ENCODE peak calls at places on chromosomes 13 and 19, in five cellular contexts. One of them, this sample, is unnamed. For H3K27me3, the result is how much of the 10 kb centered on the place peaks cover.

GRCh38 chr19:43751466-43752220 is 3.1 kb downstream of the SMG9 start:
- DNase-seq in CD8-positive, alpha-beta T cell: no peak
- DNase-seq in heart right ventricle: no peak
- DNase-seq in K562: no peak
- DNase-seq in stomach: no peak
- DNase-seq in this sample: no peak

GRCh38 chr13:39455534-39456175 is 147.3 kb downstream of the LHFPL6 start:
- DNase-seq in CD8-positive, alpha-beta T cell: no peak
- DNase-seq in K562: no peak
- DNase-seq in heart right ventricle: no peak
- DNase-seq in stomach: no peak
- DNase-seq in this sample: no peak

GRCh38 chr19:18479964-18480723 is 41.7 kb downstream of the ELL start:
- DNase-seq in stomach: peak
- DNase-seq in CD8-positive, alpha-beta T cell: no peak
- DNase-seq in heart right ventricle: no peak
- DNase-seq in K562: no peak
- DNase-seq in this sample: no peak

GRCh38 chr13:62875118-62875640 is 1459.5 kb upstream of the PCDH20 start:
- DNase-seq in CD8-positive, alpha-beta T cell: no peak
- DNase-seq in stomach: no peak
- DNase-seq in K562: no peak
- DNase-seq in heart right ventricle: no peak
- DNase-seq in this sample: no peak

GRCh38 chr19:52307275-52307674 is 10.3 kb downstream of the ZNF480 start:
- DNase-seq in heart right ventricle: no peak
- DNase-seq in CD8-positive, alpha-beta T cell: no peak
- DNase-seq in stomach: no peak
- DNase-seq in K562: no peak
- DNase-seq in this sample: no peak

GRCh38 chr19:7933828-7934725 is 8.1 kb upstream of the CTXN1 start:
- DNase-seq in CD8-positive, alpha-beta T cell: no peak
- DNase-seq in heart right ventricle: no peak
- DNase-seq in K562: no peak
- DNase-seq in stomach: no peak
- DNase-seq in this sample: peak

GRCh38 chr13:21668665-21669599 is 1.9 kb upstream of the FGF9 start:
- DNase-seq in K562: no peak
- DNase-seq in stomach: no peak
- DNase-seq in CD8-positive, alpha-beta T cell: no peak
- DNase-seq in heart right ventricle: no peak
- DNase-seq in this sample: peak

GRCh38 chr19:13102666-13103584 is at the start of gene LYL1:
- DNase-seq in CD8-positive, alpha-beta T cell: no peak
- DNase-seq in heart right ventricle: peak
- DNase-seq in stomach: peak
- DNase-seq in K562: peak
- DNase-seq in this sample: peak

GRCh38 chr13:84605927-84606326 is 723.7 kb upstream of the SLITRK1 start:
- DNase-seq in heart right ventricle: no peak
- DNase-seq in K562: no peak
- DNase-seq in stomach: no peak
- DNase-seq in CD8-positive, alpha-beta T cell: no peak
- DNase-seq in this sample: no peak

GRCh38 chr19:56601375-56601774 is 6.3 kb downstream of the ZNF71 start:
- DNase-seq in K562: no peak
- DNase-seq in heart right ventricle: no peak
- DNase-seq in CD8-positive, alpha-beta T cell: no peak
- DNase-seq in stomach: no peak
- DNase-seq in this sample: no peak

GRCh38 chr19:13604902-13605586 is 98.8 kb upstream of the CACNA1A start:
- DNase-seq in CD8-positive, alpha-beta T cell: no peak
- DNase-seq in K562: no peak
- DNase-seq in stomach: no peak
- DNase-seq in heart right ventricle: no peak
- DNase-seq in this sample: peak

GRCh38 chr13:48653074-48654054 is at the start of gene CYSLTR2:
- DNase-seq in K562: no peak
- DNase-seq in stomach: no peak
- DNase-seq in CD8-positive, alpha-beta T cell: no peak
- DNase-seq in heart right ventricle: no peak
- DNase-seq in this sample: no peak

GRCh38 chr13:106205871-106206270 is 329.6 kb downstream of the EFNB2 start:
- DNase-seq in stomach: no peak
- DNase-seq in heart right ventricle: no peak
- DNase-seq in K562: no peak
- DNase-seq in CD8-positive, alpha-beta T cell: no peak
- DNase-seq in this sample: no peak

GRCh38 chr19:19324059-19324755 is 3.6 kb downstream of the MAU2 start:
- DNase-seq in K562: no peak
- DNase-seq in heart right ventricle: no peak
- DNase-seq in stomach: no peak
- DNase-seq in CD8-positive, alpha-beta T cell: no peak
- DNase-seq in this sample: no peak

GRCh38 chr19:329876-330275 is 14.7 kb downstream of the MIER2 start:
- DNase-seq in CD8-positive, alpha-beta T cell: no peak
- DNase-seq in heart right ventricle: no peak
- DNase-seq in K562: no peak
- DNase-seq in stomach: no peak
- DNase-seq in this sample: peak

GRCh38 chr19:13461536-13461935 is 44.7 kb downstream of the CACNA1A start:
- DNase-seq in stomach: no peak
- DNase-seq in heart right ventricle: no peak
- DNase-seq in CD8-positive, alpha-beta T cell: no peak
- DNase-seq in K562: no peak
- DNase-seq in this sample: peak

GRCh38 chr19:8145969-8146368 is 3.4 kb downstream of the FBN3 start:
- DNase-seq in heart right ventricle: no peak
- DNase-seq in K562: peak
- DNase-seq in stomach: no peak
- DNase-seq in CD8-positive, alpha-beta T cell: no peak
- DNase-seq in this sample: peak

GRCh38 chr13:63433546-63434150 is 2018.0 kb upstream of the PCDH20 start:
- DNase-seq in K562: no peak
- DNase-seq in stomach: no peak
- DNase-seq in CD8-positive, alpha-beta T cell: no peak
- DNase-seq in heart right ventricle: no peak
- DNase-seq in this sample: no peak

GRCh38 chr19:48817585-48818124 is 6.8 kb upstream of the BCAT2 start:
- DNase-seq in CD8-positive, alpha-beta T cell: no peak
- DNase-seq in heart right ventricle: no peak
- DNase-seq in stomach: no peak
- DNase-seq in K562: no peak
- DNase-seq in this sample: no peak

GRCh38 chr19:46728208-46728607 is 11.3 kb upstream of the PRKD2 start:
- DNase-seq in heart right ventricle: peak
- DNase-seq in stomach: no peak
- DNase-seq in CD8-positive, alpha-beta T cell: no peak
- DNase-seq in K562: no peak
- DNase-seq in this sample: no peak

GRCh38 chr13:67966065-67966464 is 735.9 kb upstream of the PCDH9 start:
- DNase-seq in heart right ventricle: no peak
- DNase-seq in K562: no peak
- DNase-seq in stomach: no peak
- DNase-seq in CD8-positive, alpha-beta T cell: no peak
- DNase-seq in this sample: no peak

GRCh38 chr13:110424596-110425443 is 117.7 kb downstream of the COL4A2 start:
- DNase-seq in heart right ventricle: no peak
- DNase-seq in CD8-positive, alpha-beta T cell: no peak
- DNase-seq in stomach: no peak
- DNase-seq in K562: no peak
- DNase-seq in this sample: no peak

GRCh38 chr19:39170398-39171231 is 26.1 kb upstream of the NCCRP1 start:
- DNase-seq in heart right ventricle: no peak
- DNase-seq in stomach: no peak
- DNase-seq in CD8-positive, alpha-beta T cell: no peak
- DNase-seq in K562: no peak
- DNase-seq in this sample: peak

GRCh38 chr13:23820530-23820929 is 68.7 kb downstream of the MIPEP start:
- DNase-seq in K562: no peak
- DNase-seq in CD8-positive, alpha-beta T cell: no peak
- DNase-seq in heart right ventricle: no peak
- DNase-seq in stomach: no peak
- DNase-seq in this sample: no peak

GRCh38 chr13:38630780-38631179 is 56.1 kb upstream of the FREM2 start:
- DNase-seq in K562: no peak
- DNase-seq in heart right ventricle: no peak
- DNase-seq in stomach: no peak
- DNase-seq in CD8-positive, alpha-beta T cell: no peak
- DNase-seq in this sample: no peak

GRCh38 chr13:50838701-50839100 is 4.8 kb downstream of the DLEU7 start:
- DNase-seq in K562: no peak
- DNase-seq in CD8-positive, alpha-beta T cell: no peak
- DNase-seq in heart right ventricle: no peak
- DNase-seq in stomach: no peak
- DNase-seq in this sample: no peak

GRCh38 chr13:50842246-50842645 is 1.2 kb downstream of the DLEU7 start:
- DNase-seq in CD8-positive, alpha-beta T cell: no peak
- DNase-seq in stomach: no peak
- DNase-seq in heart right ventricle: no peak
- DNase-seq in K562: no peak
- DNase-seq in this sample: peak

GRCh38 chr13:50838031-50838430 is 5.5 kb downstream of the DLEU7 start:
- DNase-seq in CD8-positive, alpha-beta T cell: no peak
- DNase-seq in K562: no peak
- DNase-seq in heart right ventricle: no peak
- DNase-seq in stomach: no peak
- DNase-seq in this sample: no peak

GRCh38 chr13:50842711-50843255 is 709 bp downstream of the DLEU7 start:
- DNase-seq in heart right ventricle: peak
- DNase-seq in CD8-positive, alpha-beta T cell: no peak
- DNase-seq in stomach: no peak
- DNase-seq in K562: no peak
- DNase-seq in this sample: no peak

GRCh38 chr13:50840327-50840726 is 3.2 kb downstream of the DLEU7 start:
- DNase-seq in CD8-positive, alpha-beta T cell: no peak
- DNase-seq in stomach: no peak
- DNase-seq in K562: no peak
- DNase-seq in heart right ventricle: no peak
- DNase-seq in this sample: no peak
- H3K27me3 ChIP-seq in CD8-positive, alpha-beta T cell: under half
- H3K27me3 ChIP-seq in stomach: under half
- H3K27me3 ChIP-seq in K562: under half
- H3K27me3 ChIP-seq in heart right ventricle: under half
- H3K27me3 ChIP-seq in this sample: under half

GRCh38 chr19:50640368-50640767 is 687 bp upstream of the SYT3 start:
- DNase-seq in heart right ventricle: no peak
- DNase-seq in K562: no peak
- DNase-seq in stomach: no peak
- DNase-seq in CD8-positive, alpha-beta T cell: no peak
- DNase-seq in this sample: no peak

GRCh38 chr19:50638576-50638975 is 1.1 kb downstream of the SYT3 start:
- DNase-seq in stomach: no peak
- DNase-seq in K562: no peak
- DNase-seq in heart right ventricle: no peak
- DNase-seq in CD8-positive, alpha-beta T cell: no peak
- DNase-seq in this sample: no peak

GRCh38 chr19:50636317-50637085 is 3.2 kb downstream of the SYT3 start:
- DNase-seq in K562: no peak
- DNase-seq in stomach: no peak
- DNase-seq in heart right ventricle: no peak
- DNase-seq in CD8-positive, alpha-beta T cell: no peak
- DNase-seq in this sample: no peak

GRCh38 chr19:50644315-50644915 is 4.7 kb upstream of the SYT3 start:
- DNase-seq in heart right ventricle: no peak
- DNase-seq in CD8-positive, alpha-beta T cell: no peak
- DNase-seq in stomach: no peak
- DNase-seq in K562: no peak
- DNase-seq in this sample: no peak

DNA sequence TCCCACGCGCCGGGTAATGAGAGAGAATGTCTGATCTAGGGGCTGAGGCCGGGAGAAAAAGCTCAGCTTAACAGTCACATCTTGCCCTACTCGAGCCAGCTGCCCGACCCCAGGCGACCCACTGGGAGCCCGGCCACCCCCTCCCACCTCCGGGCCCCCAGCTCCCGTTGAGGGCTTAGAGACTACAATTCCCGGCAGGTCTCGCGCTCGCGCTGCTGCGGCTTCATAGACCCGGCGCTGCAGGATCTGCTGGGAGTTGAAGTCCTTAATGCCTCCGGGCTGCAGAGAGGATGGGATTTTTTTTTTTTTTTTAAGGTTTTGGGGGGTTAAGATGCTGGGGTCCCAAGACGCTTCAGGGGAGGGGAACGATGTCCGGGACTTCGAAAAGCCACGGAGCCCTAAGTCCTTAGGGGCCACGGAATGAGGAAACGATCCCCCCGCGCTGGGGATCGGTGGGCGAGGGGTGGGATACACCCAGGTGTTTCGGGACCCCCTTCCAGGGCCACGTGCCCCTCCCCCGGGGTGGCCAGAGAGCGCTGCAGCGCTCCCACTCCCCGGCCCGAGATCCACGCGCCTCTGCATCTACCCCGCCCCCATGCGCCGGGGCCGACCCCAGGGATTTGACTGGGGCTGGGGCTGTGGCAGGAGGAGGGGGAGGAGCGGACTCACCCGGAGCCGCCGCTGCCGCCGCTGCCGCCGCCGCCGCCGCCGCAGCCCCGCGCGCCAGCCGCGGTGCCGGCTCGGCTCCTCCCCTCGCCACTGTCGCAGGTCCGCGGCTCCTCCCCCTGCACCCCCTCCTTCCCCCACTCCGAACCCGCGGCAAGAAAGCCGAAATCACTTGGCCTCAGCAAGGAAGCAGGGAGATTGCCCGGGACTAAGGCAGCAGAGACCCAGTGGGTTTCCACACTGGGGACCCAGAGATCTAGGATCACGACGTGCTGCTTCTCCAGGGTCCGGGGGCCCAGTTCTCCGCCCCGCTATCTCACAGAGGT is at the start of gene SYT3:
- DNase-seq in heart right ventricle: peak
- DNase-seq in stomach: peak
- DNase-seq in K562: peak
- DNase-seq in CD8-positive, alpha-beta T cell: no peak
- DNase-seq in this sample: peak
- H3K27me3 ChIP-seq in heart right ventricle: under half
- H3K27me3 ChIP-seq in stomach: under half
- H3K27me3 ChIP-seq in K562: under half
- H3K27me3 ChIP-seq in CD8-positive, alpha-beta T cell: under half
- H3K27me3 ChIP-seq in this sample: under half

GRCh38 chr13:73943965-73944233 is 190.3 kb downstream of the KLF12 start:
- DNase-seq in heart right ventricle: no peak
- DNase-seq in K562: no peak
- DNase-seq in CD8-positive, alpha-beta T cell: no peak
- DNase-seq in stomach: no peak
- DNase-seq in this sample: no peak
- H3K27me3 ChIP-seq in heart right ventricle: under half
- H3K27me3 ChIP-seq in K562: under half
- H3K27me3 ChIP-seq in CD8-positive, alpha-beta T cell: under half
- H3K27me3 ChIP-seq in stomach: under half
- H3K27me3 ChIP-seq in this sample: under half

DNA sequence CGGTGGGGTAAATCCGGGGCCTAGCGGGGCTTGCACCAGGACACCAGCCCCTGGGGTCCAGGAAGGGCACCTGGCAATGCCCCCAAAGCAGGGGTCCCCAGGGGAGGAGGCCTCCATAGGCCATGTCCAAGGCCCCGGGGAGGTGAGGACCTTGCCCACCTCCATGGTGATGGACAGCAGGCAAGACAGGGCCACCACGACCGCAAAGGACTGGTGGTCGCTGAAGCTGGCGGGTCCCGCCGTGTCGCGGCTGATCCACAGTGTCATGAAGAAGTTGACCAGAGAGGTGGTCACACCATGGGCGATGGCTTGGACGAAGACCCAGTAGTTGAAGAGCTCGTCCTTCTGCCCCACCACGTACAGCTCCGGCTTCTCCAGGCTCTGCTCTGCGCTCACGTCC is 26.8 kb downstream of the ATP8B3 start:
- DNase-seq in CD8-positive, alpha-beta T cell: no peak
- DNase-seq in heart right ventricle: no peak
- DNase-seq in K562: no peak
- DNase-seq in stomach: no peak
- DNase-seq in this sample: no peak
- H3K27me3 ChIP-seq in CD8-positive, alpha-beta T cell: under half
- H3K27me3 ChIP-seq in heart right ventricle: half or more
- H3K27me3 ChIP-seq in K562: under half
- H3K27me3 ChIP-seq in stomach: under half
- H3K27me3 ChIP-seq in this sample: under half